ENCODE peak calls at places on chromosome 6, in six cellular contexts. One of them, this sample, is unnamed.

GRCh38 chr6:153003294-153003645 is 761 bp upstream of the MTRF1L start:
- DNase-seq in Peyer's patch: no peak
- DNase-seq in GM12864: no peak
- DNase-seq in AG09319: no peak
- DNase-seq in ovary: no peak
- DNase-seq in OCI-LY7: no peak
- DNase-seq in this sample: no peak

GRCh38 chr6:24631671-24632070 is 14.3 kb downstream of the KIAA0319 start:
- DNase-seq in Peyer's patch: no peak
- DNase-seq in GM12864: no peak
- DNase-seq in AG09319: no peak
- DNase-seq in ovary: no peak
- DNase-seq in OCI-LY7: no peak
- DNase-seq in this sample: no peak

GRCh38 chr6:164303092-164304007 is 888.8 kb downstream of the QKI start:
- DNase-seq in Peyer's patch: no peak
- DNase-seq in GM12864: no peak
- DNase-seq in AG09319: no peak
- DNase-seq in ovary: peak
- DNase-seq in OCI-LY7: no peak
- DNase-seq in this sample: no peak

GRCh38 chr6:142886431-142887170 is 58.4 kb downstream of the HIVEP2 start:
- DNase-seq in Peyer's patch: no peak
- DNase-seq in GM12864: peak
- DNase-seq in AG09319: no peak
- DNase-seq in ovary: no peak
- DNase-seq in OCI-LY7: peak
- DNase-seq in this sample: peak

GRCh38 chr6:31829633-31830492 is 2.3 kb downstream of the HSPA1B start:
- DNase-seq in Peyer's patch: no peak
- DNase-seq in GM12864: no peak
- DNase-seq in AG09319: no peak
- DNase-seq in ovary: peak
- DNase-seq in OCI-LY7: peak
- DNase-seq in this sample: peak

GRCh38 chr6:164130585-164130984 is 716.1 kb downstream of the QKI start:
- DNase-seq in Peyer's patch: no peak
- DNase-seq in GM12864: no peak
- DNase-seq in AG09319: no peak
- DNase-seq in ovary: no peak
- DNase-seq in OCI-LY7: no peak
- DNase-seq in this sample: no peak

GRCh38 chr6:94862116-94862515 is 715.2 kb upstream of the MANEA start:
- DNase-seq in Peyer's patch: no peak
- DNase-seq in GM12864: no peak
- DNase-seq in AG09319: no peak
- DNase-seq in ovary: no peak
- DNase-seq in OCI-LY7: no peak
- DNase-seq in this sample: no peak

GRCh38 chr6:1820165-1820564 is 210.4 kb downstream of the FOXC1 start:
- DNase-seq in Peyer's patch: no peak
- DNase-seq in GM12864: no peak
- DNase-seq in AG09319: no peak
- DNase-seq in ovary: no peak
- DNase-seq in OCI-LY7: no peak
- DNase-seq in this sample: no peak

GRCh38 chr6:113901482-113901881 is 44.3 kb downstream of the MARCKS start:
- DNase-seq in Peyer's patch: no peak
- DNase-seq in GM12864: no peak
- DNase-seq in AG09319: no peak
- DNase-seq in ovary: no peak
- DNase-seq in OCI-LY7: no peak
- DNase-seq in this sample: no peak

GRCh38 chr6:159623156-159623555 is 69.9 kb downstream of the SOD2 start:
- DNase-seq in Peyer's patch: no peak
- DNase-seq in GM12864: no peak
- DNase-seq in AG09319: no peak
- DNase-seq in ovary: no peak
- DNase-seq in OCI-LY7: no peak
- DNase-seq in this sample: no peak

GRCh38 chr6:33204415-33205171 is at the start of gene HSD17B8:
- DNase-seq in Peyer's patch: peak
- DNase-seq in GM12864: no peak
- DNase-seq in AG09319: peak
- DNase-seq in ovary: peak
- DNase-seq in OCI-LY7: peak
- DNase-seq in this sample: peak
- TF ChIP-seq CTCF in Peyer's patch: no peak
- TF ChIP-seq CTCF in GM12864: no peak
- TF ChIP-seq CTCF in AG09319: no peak
- TF ChIP-seq CTCF in ovary: peak
- TF ChIP-seq CTCF in OCI-LY7: no peak
- TF ChIP-seq CTCF in this sample: no peak

DNA sequence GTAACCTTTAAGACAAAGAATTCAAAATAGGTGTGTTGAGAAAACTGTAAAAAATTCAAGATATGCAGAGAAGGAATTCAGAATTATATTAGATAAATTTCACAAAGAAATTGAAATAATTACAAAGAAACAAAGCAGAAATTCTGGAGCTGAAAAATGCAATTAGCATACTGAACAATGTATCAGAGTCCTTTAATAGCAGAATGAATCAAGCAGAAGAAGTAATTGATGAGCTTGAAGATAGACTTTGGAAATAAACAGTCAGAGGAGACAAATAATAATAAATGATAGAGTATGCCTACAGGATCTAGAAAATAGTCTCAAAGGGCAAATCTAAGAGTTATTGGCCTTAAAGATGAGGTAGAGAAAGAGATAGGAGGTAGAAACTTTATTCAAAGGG is 131.7 kb downstream of the COL21A1 start:
- DNase-seq in Peyer's patch: no peak
- DNase-seq in GM12864: no peak
- DNase-seq in AG09319: no peak
- DNase-seq in ovary: no peak
- DNase-seq in OCI-LY7: no peak
- DNase-seq in this sample: no peak
- TF ChIP-seq CTCF in Peyer's patch: no peak
- TF ChIP-seq CTCF in GM12864: no peak
- TF ChIP-seq CTCF in AG09319: no peak
- TF ChIP-seq CTCF in ovary: no peak
- TF ChIP-seq CTCF in OCI-LY7: no peak
- TF ChIP-seq CTCF in this sample: no peak

GRCh38 chr6:40778918-40779317 is 191.8 kb upstream of the LRFN2 start:
- DNase-seq in Peyer's patch: no peak
- DNase-seq in GM12864: no peak
- DNase-seq in AG09319: no peak
- DNase-seq in ovary: no peak
- DNase-seq in OCI-LY7: no peak
- DNase-seq in this sample: no peak

GRCh38 chr6:40778186-40778585 is 191.0 kb upstream of the LRFN2 start:
- DNase-seq in Peyer's patch: no peak
- DNase-seq in GM12864: no peak
- DNase-seq in AG09319: no peak
- DNase-seq in ovary: no peak
- DNase-seq in OCI-LY7: no peak
- DNase-seq in this sample: no peak

GRCh38 chr6:40780626-40781025 is 193.5 kb upstream of the LRFN2 start:
- DNase-seq in Peyer's patch: no peak
- DNase-seq in GM12864: no peak
- DNase-seq in AG09319: no peak
- DNase-seq in ovary: no peak
- DNase-seq in OCI-LY7: no peak
- DNase-seq in this sample: no peak

GRCh38 chr6:40779399-40779798 is 192.2 kb upstream of the LRFN2 start:
- DNase-seq in Peyer's patch: no peak
- DNase-seq in GM12864: no peak
- DNase-seq in AG09319: peak
- DNase-seq in ovary: no peak
- DNase-seq in OCI-LY7: no peak
- DNase-seq in this sample: no peak

DNA sequence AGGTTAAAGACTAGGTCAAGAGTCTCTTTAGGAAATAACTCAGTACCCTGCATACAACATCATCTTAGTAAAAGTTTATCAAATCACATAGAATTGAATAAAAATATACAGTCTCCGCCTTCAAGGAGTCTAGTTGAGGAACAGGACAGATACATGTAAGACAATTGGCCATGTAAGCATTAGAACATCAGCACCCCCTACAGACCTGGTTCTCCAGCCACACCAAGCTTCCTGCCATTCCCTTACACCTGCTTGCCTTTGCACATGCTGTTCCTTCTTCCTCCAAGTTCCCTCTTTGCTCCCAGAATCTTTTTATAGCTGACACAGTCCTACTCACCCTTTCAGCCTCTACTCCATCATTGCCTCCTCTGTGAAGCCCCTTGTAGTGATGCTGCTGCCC is 187.8 kb upstream of the LRFN2 start:
- DNase-seq in Peyer's patch: no peak
- DNase-seq in GM12864: no peak
- DNase-seq in AG09319: no peak
- DNase-seq in ovary: no peak
- DNase-seq in OCI-LY7: peak
- DNase-seq in this sample: no peak
- TF ChIP-seq CTCF in Peyer's patch: no peak
- TF ChIP-seq CTCF in GM12864: peak
- TF ChIP-seq CTCF in AG09319: no peak
- TF ChIP-seq CTCF in ovary: no peak
- TF ChIP-seq CTCF in OCI-LY7: peak
- TF ChIP-seq CTCF in this sample: peak

GRCh38 chr6:21213492-21213891 is 380.1 kb upstream of the SOX4 start:
- DNase-seq in Peyer's patch: no peak
- DNase-seq in GM12864: no peak
- DNase-seq in AG09319: no peak
- DNase-seq in ovary: no peak
- DNase-seq in OCI-LY7: peak
- DNase-seq in this sample: peak
- TF ChIP-seq CTCF in Peyer's patch: no peak
- TF ChIP-seq CTCF in GM12864: no peak
- TF ChIP-seq CTCF in AG09319: no peak
- TF ChIP-seq CTCF in ovary: no peak
- TF ChIP-seq CTCF in OCI-LY7: no peak
- TF ChIP-seq CTCF in this sample: no peak

DNA sequence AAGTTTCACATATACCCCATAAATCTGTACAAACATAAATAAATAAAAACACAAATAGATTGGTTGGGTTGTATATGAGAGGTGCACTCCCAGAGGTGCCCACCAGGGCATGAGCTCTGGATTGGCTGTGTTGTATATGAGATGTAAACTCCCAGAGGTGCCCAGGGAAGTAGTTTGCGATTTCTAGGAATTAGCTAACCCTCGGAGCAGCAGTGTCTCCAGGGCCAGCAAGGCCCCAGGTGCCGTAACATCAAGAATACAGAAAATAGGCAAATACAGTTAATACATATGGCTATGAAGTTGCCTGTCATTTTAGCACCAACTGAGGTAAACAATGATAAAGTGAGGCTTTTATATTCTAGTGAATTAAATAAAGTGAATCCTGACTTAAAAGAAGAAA is 5.4 kb upstream of the GINM1 start:
- DNase-seq in Peyer's patch: no peak
- DNase-seq in GM12864: no peak
- DNase-seq in AG09319: no peak
- DNase-seq in ovary: no peak
- DNase-seq in OCI-LY7: peak
- DNase-seq in this sample: no peak
- TF ChIP-seq CTCF in Peyer's patch: peak
- TF ChIP-seq CTCF in GM12864: peak
- TF ChIP-seq CTCF in AG09319: peak
- TF ChIP-seq CTCF in ovary: no peak
- TF ChIP-seq CTCF in OCI-LY7: peak
- TF ChIP-seq CTCF in this sample: peak

GRCh38 chr6:79669766-79670165 is 38.6 kb downstream of the SH3BGRL2 start:
- DNase-seq in Peyer's patch: no peak
- DNase-seq in GM12864: no peak
- DNase-seq in AG09319: no peak
- DNase-seq in ovary: no peak
- DNase-seq in OCI-LY7: no peak
- DNase-seq in this sample: no peak

GRCh38 chr6:79668381-79668780 is 37.3 kb downstream of the SH3BGRL2 start:
- DNase-seq in Peyer's patch: no peak
- DNase-seq in GM12864: no peak
- DNase-seq in AG09319: no peak
- DNase-seq in ovary: no peak
- DNase-seq in OCI-LY7: no peak
- DNase-seq in this sample: no peak

GRCh38 chr6:79665725-79666551 is 34.8 kb downstream of the SH3BGRL2 start:
- DNase-seq in Peyer's patch: no peak
- DNase-seq in GM12864: no peak
- DNase-seq in AG09319: no peak
- DNase-seq in ovary: no peak
- DNase-seq in OCI-LY7: no peak
- DNase-seq in this sample: no peak

GRCh38 chr6:79670789-79671188 is 39.7 kb downstream of the SH3BGRL2 start:
- DNase-seq in Peyer's patch: no peak
- DNase-seq in GM12864: no peak
- DNase-seq in AG09319: no peak
- DNase-seq in ovary: no peak
- DNase-seq in OCI-LY7: no peak
- DNase-seq in this sample: no peak

GRCh38 chr6:79666633-79667032 is 35.5 kb downstream of the SH3BGRL2 start:
- DNase-seq in Peyer's patch: no peak
- DNase-seq in GM12864: no peak
- DNase-seq in AG09319: no peak
- DNase-seq in ovary: no peak
- DNase-seq in OCI-LY7: no peak
- DNase-seq in this sample: no peak
- TF ChIP-seq CTCF in Peyer's patch: no peak
- TF ChIP-seq CTCF in GM12864: no peak
- TF ChIP-seq CTCF in AG09319: no peak
- TF ChIP-seq CTCF in ovary: no peak
- TF ChIP-seq CTCF in OCI-LY7: no peak
- TF ChIP-seq CTCF in this sample: no peak